ENCODE peak calls at places on chromosome 14, in ten cellular contexts. F, U, A, Y, O, L, I, T, C and H are unnamed samples.

GRCh38 chr14:105093426-105094192 is 28.4 kb upstream of the GPR132 start:
- DNase-seq in F (peak), I (peak), U (peak), L (peak), Y (peak), O (peak), A (peak), T (peak), C (peak), H (peak)

GRCh38 chr14:29274890-29275651 is 508.5 kb downstream of the FOXG1 start:
- DNase-seq in A (no peak), T (no peak), L (no peak), U (no peak), F (no peak), I (no peak), O (no peak), C (no peak), Y (no peak), H (no peak)

GRCh38 chr14:30751646-30752416 is 122.5 kb upstream of the COCH start:
- DNase-seq in A (no peak), O (no peak), U (no peak), F (no peak), T (no peak), L (no peak), C (peak), Y (no peak), I (no peak), H (no peak)

GRCh38 chr14:32808574-32809098 is 130.0 kb upstream of the NPAS3 start:
- DNase-seq in L (no peak), U (no peak), C (no peak), O (peak), Y (no peak), F (no peak), T (no peak), A (peak), I (no peak), H (no peak)

GRCh38 chr14:35825968-35826217 is 245 bp upstream of the BRMS1L start:
- DNase-seq in L (no peak), Y (no peak), O (no peak), A (no peak), U (no peak), I (no peak), C (no peak), T (no peak), F (no peak), H (no peak)

GRCh38 chr14:96205059-96205993 is 687 bp downstream of the BDKRB2 start:
- DNase-seq in O (no peak), U (no peak), A (no peak), F (no peak), Y (no peak), C (no peak), T (no peak), L (no peak), I (no peak), H (peak)

GRCh38 chr14:96069421-96069820 is 30.3 kb downstream of the C14orf132 start:
- DNase-seq in F (no peak), C (no peak), Y (no peak), U (no peak), A (no peak), T (no peak), O (no peak), L (no peak), I (no peak), H (no peak)

GRCh38 chr14:104389326-104390220 is 190.0 kb upstream of the C14orf180 start:
- DNase-seq in O (no peak), T (no peak), C (no peak), L (no peak), Y (no peak), I (no peak), A (no peak), U (peak), F (no peak), H (no peak)

GRCh38 chr14:75182820-75183219 is 6.4 kb upstream of the TMED10 start:
- DNase-seq in F (no peak), U (no peak), I (peak), O (peak), L (no peak), T (no peak), A (no peak), C (no peak), Y (no peak), H (no peak)

GRCh38 chr14:68316078-68316868 is 476.6 kb downstream of the ZFP36L1 start:
- DNase-seq in L (no peak), A (no peak), C (no peak), I (no peak), U (peak), Y (no peak), O (no peak), T (no peak), F (no peak), H (no peak)

GRCh38 chr14:95332641-95333040 is 12.9 kb upstream of the CLMN start:
- DNase-seq in I (no peak), O (no peak), U (no peak), C (no peak), A (no peak), L (no peak), Y (no peak), T (no peak), F (peak), H (no peak)

GRCh38 chr14:34237098-34237497 is 224.9 kb downstream of the SPTSSA start:
- DNase-seq in T (no peak), F (no peak), O (no peak), U (no peak), Y (no peak), A (no peak), L (no peak), C (peak), I (no peak), H (no peak)

GRCh38 chr14:98633380-98633779 is 638.6 kb downstream of the BCL11B start:
- DNase-seq in C (no peak), Y (no peak), T (no peak), I (no peak), A (peak), F (peak), L (no peak), O (peak), U (no peak), H (no peak)

GRCh38 chr14:57390806-57391562 is 598 bp downstream of the NAA30 start:
- DNase-seq in F (peak), A (peak), Y (peak), I (peak), L (peak), T (no peak), U (peak), C (peak), O (peak), H (no peak)

DNA sequence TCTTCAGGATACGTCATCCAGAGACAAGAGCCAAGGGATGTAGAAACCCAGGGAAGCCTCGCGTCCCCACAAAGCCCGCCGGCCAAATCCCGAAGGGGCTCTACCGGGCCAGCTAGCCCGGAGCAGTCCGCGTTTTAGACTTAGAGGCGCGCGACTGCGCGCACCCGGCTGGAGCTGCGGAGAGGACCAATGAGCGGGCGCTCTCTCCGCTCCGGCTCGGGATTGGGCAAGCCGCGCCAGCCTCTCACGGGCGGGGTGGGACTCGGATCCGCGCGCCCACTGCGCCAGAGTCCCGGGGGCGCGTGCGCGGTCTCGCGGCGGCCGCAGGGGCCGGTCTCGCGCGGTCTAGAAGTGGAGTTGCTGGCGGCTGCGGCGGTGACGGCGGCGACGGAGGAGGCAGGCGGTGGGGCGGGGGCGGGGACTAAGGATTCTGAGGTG is 238 bp upstream of the PALS1 start:
- DNase-seq in A (peak), C (peak), T (peak), O (peak), F (peak), U (peak), Y (peak), I (peak), L (peak), H (peak)
- TF ChIP-seq POLR2A in A (peak), C (peak), T (no peak), O (peak), F (peak), U (no peak), Y (no peak), I (no peak), L (peak), H (no peak)

DNA sequence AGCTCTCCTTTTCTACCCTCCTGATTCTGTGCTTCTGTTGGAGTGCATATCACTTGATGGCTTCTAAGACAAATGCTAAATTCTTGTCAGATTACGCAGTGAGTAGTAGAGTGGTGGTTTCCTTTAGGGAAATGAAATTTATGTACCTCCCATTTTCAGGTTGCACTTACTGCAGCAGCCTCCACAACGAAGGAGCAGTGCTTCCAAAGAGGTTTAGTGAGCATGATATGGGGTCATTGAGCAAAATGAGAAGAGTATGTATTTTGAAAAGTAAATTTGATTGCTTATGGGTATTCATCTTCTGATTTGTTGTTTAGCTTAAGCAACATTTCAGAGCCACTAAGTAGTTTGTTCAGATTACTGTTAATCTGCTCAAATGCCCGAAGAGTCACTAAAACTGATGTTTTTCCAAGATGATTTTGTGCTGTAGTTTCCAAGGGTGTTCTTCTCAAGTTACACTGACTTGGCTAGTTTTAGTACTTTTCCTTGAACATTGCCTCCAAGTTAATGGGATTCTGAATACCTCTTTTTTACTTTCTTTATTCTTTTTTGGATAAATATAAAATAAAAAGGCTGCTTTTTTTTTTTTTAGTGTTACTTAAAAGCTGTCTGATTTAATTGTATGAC is 493.7 kb downstream of the PCNX1 start:
- DNase-seq in C (no peak), I (peak), U (no peak), O (no peak), T (no peak), Y (no peak), A (no peak), F (no peak), L (no peak), H (no peak)
- TF ChIP-seq POLR2A in C (no peak), I (no peak), U (no peak), O (peak), T (no peak), Y (no peak), A (no peak), F (no peak), L (no peak), H (no peak)

GRCh38 chr14:89294872-89295271 is 122.2 kb downstream of the FOXN3 start:
- DNase-seq in C (no peak), F (no peak), I (no peak), O (no peak), A (no peak), L (no peak), U (no peak), T (no peak), Y (no peak), H (no peak)

GRCh38 chr14:89291351-89291940 is 125.6 kb downstream of the FOXN3 start:
- DNase-seq in O (no peak), F (no peak), Y (no peak), I (no peak), L (no peak), A (no peak), T (no peak), C (no peak), U (no peak), H (no peak)

GRCh38 chr14:89292579-89293348 is 124.3 kb downstream of the FOXN3 start:
- DNase-seq in U (no peak), T (no peak), O (no peak), F (no peak), C (no peak), I (no peak), Y (no peak), A (no peak), L (no peak), H (no peak)

GRCh38 chr14:89294060-89294459 is 123.0 kb downstream of the FOXN3 start:
- DNase-seq in U (peak), F (no peak), I (no peak), L (no peak), A (no peak), T (no peak), C (no peak), O (peak), Y (peak), H (no peak)

DNA sequence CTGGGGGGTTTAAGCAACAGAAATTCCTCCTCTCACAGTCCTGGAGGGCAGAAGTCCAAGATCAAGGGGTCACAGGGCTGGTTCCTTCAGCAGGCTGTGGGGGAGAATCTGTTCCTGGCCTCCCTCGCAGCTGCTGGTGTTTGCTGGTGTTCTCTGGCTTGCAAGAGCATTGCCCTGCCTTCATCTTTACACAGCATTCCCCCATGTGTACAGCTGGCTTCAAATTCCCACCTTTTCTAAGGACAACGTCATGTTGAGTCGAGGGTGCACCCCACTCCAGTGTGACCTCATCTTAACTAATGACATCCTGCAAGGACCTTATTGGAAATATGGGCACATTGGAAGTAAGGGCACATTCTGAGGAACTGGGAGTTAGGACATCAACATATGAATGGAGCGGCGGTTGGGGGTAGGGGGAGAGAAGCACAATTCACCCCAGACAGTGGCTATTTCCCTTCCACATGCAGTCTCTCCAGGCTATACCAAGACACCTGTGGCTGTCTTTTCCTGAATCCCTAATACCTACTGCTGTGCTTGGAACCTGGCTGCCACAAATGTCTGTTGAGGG is 123.6 kb downstream of the FOXN3 start:
- DNase-seq in F (no peak), U (no peak), L (no peak), A (no peak), C (no peak), T (no peak), O (no peak), Y (no peak), I (no peak), H (no peak)
- TF ChIP-seq POLR2A in F (no peak), U (no peak), L (no peak), A (no peak), C (no peak), T (no peak), O (no peak), Y (no peak), I (no peak), H (no peak)

DNA sequence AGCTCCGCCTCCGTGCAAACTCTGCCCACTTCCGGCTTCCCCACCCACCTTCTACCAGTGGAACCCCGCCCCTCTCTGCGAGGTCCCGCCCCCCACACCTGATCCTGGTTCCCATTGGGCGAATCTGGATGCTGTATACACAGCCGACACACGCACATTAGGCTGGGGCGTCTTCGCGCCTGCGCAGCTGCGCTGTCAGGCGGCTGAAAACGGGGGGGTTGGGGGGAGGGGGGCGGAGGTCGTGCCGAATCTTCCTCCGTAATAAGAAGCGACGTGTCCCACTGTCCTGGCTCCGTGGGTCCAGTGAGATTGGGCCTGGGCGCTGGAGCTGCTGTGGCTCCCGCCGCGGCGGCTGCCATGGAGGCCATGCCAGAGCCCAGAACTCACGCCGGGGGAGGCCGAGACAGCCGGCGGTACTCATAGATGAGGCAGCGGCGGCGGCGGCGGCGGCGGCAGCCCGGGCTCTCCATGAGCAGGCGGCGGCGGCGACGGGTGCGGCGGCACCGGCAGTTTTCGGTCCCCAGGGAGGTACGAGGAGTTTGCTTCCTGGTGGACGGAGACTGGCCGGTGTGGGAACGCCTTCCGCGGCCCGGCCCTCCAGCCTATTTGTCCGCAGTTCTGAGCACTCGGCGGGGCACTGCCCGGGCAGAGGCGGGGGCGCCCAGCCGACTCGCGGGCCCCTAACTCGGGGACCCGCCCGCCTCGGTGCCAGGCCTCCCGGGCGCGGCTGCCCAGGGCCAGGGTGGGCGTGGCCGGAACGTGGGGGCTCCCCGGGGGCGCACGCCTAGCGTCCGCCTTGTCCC is 64.5 kb downstream of the KLHL28 start:
- DNase-seq in L (peak), O (peak), I (peak), C (peak), Y (peak), A (peak), T (peak), F (peak), U (peak), H (peak)
- TF ChIP-seq POLR2A in L (peak), O (peak), I (peak), C (peak), Y (no peak), A (peak), T (peak), F (peak), U (peak), H (peak)

GRCh38 chr14:49636866-49637265 is 1.8 kb upstream of the DNAAF2 start:
- DNase-seq in I (no peak), Y (no peak), T (no peak), L (no peak), F (no peak), C (no peak), U (no peak), O (no peak), A (no peak), H (no peak)

GRCh38 chr14:49642163-49642562 is 7.1 kb upstream of the DNAAF2 start:
- DNase-seq in A (no peak), C (no peak), Y (no peak), F (no peak), I (no peak), L (no peak), T (no peak), O (no peak), U (no peak), H (no peak)

GRCh38 chr14:49641697-49642129 is 6.7 kb upstream of the DNAAF2 start:
- DNase-seq in L (no peak), O (peak), U (peak), Y (no peak), C (no peak), A (peak), I (peak), T (no peak), F (peak), H (no peak)

GRCh38 chr14:49637534-49638078 is 2.6 kb upstream of the DNAAF2 start:
- DNase-seq in L (no peak), T (no peak), A (no peak), I (peak), U (no peak), O (no peak), F (no peak), C (no peak), Y (no peak), H (no peak)

GRCh38 chr14:49640540-49641417 is 5.7 kb upstream of the DNAAF2 start:
- DNase-seq in U (no peak), L (no peak), A (no peak), T (no peak), O (no peak), F (no peak), Y (no peak), I (no peak), C (no peak), H (no peak)
- TF ChIP-seq POLR2A in U (no peak), L (no peak), A (no peak), T (no peak), O (no peak), F (no peak), Y (no peak), I (no peak), C (no peak), H (no peak)

GRCh38 chr14:103346286-103346685 is 12.2 kb downstream of the EIF5 start:
- DNase-seq in T (no peak), L (no peak), U (no peak), I (peak), A (no peak), F (no peak), Y (no peak), C (no peak), O (no peak), H (no peak)
- TF ChIP-seq POLR2A in T (no peak), L (no peak), U (no peak), I (no peak), A (no peak), F (no peak), Y (no peak), C (no peak), O (no peak), H (no peak)

GRCh38 chr14:92121670-92122350 is at the start of the genes CPSF2 and NDUFB1:
- DNase-seq in O (peak), C (peak), I (peak), Y (peak), F (peak), T (peak), A (peak), L (peak), U (peak), H (peak)
- TF ChIP-seq POLR2A in O (peak), C (peak), I (peak), Y (no peak), F (peak), T (peak), A (peak), L (peak), U (no peak), H (peak)

GRCh38 chr14:73723799-73724621 is 9.8 kb upstream of the PNMA1 start:
- DNase-seq in A (peak), Y (peak), L (peak), O (peak), T (no peak), I (peak), C (peak), F (no peak), U (peak), H (peak)
- TF ChIP-seq POLR2A in A (no peak), Y (no peak), L (peak), O (no peak), T (no peak), I (peak), C (no peak), F (no peak), U (no peak), H (no peak)

DNA sequence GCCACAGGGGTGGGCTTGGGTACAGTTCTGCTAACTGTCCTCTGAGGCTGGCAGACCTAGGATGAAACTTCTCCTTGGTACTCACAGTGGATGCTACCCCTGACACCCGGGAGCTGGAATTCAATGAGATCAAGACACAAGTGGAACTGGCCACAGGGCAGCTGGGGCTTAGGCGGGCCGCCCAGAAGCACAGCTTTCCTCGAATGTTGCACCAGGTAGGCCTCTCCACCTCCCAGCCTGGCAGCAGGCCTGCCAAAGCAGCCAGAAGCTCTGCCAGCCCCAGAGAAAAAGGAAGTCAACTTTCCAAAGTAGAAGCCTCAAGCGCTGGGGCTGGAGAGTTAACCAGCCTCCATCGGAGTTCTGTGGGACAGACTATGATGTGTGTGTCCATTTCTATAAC is 2.4 kb upstream of the NRL start:
- DNase-seq in U (no peak), O (peak), Y (no peak), C (no peak), A (no peak), L (no peak), T (no peak), F (no peak), I (no peak), H (no peak)
- TF ChIP-seq POLR2A in U (no peak), O (peak), Y (no peak), C (no peak), A (no peak), L (no peak), T (no peak), F (no peak), I (no peak), H (no peak)

GRCh38 chr14:43792980-43793379 is 714.1 kb downstream of the FSCB start:
- DNase-seq in F (no peak), U (no peak), Y (no peak), C (no peak), O (no peak), I (no peak), L (no peak), A (no peak), T (no peak), H (no peak)
- TF ChIP-seq POLR2A in F (no peak), U (no peak), Y (no peak), C (no peak), O (no peak), I (no peak), L (no peak), A (no peak), T (no peak), H (no peak)